ENCODE peak calls at places on chromosomes 12 and 14, in six cellular contexts. One of them, this sample, is unnamed.

GRCh38 chr12:71763682-71764379 is 9.2 kb downstream of the RAB21 start:
- DNase-seq in breast epithelium: no peak
- DNase-seq in choroid plexus epithelial cell: peak
- DNase-seq in psoas muscle: no peak
- DNase-seq in HFF-Myc: no peak
- DNase-seq in progenitor cell of endocrine pancreas: no peak
- DNase-seq in this sample: no peak

GRCh38 chr12:90203556-90203955 is 494.9 kb upstream of the ATP2B1 start:
- DNase-seq in breast epithelium: no peak
- DNase-seq in choroid plexus epithelial cell: no peak
- DNase-seq in psoas muscle: no peak
- DNase-seq in HFF-Myc: no peak
- DNase-seq in progenitor cell of endocrine pancreas: no peak
- DNase-seq in this sample: no peak

GRCh38 chr14:102694530-102695171 is 82.6 kb upstream of the TRAF3 start:
- DNase-seq in breast epithelium: peak
- DNase-seq in choroid plexus epithelial cell: peak
- DNase-seq in psoas muscle: no peak
- DNase-seq in HFF-Myc: peak
- DNase-seq in progenitor cell of endocrine pancreas: peak
- DNase-seq in this sample: peak

GRCh38 chr12:106227641-106228319 is 20.0 kb downstream of the CKAP4 start:
- DNase-seq in breast epithelium: no peak
- DNase-seq in choroid plexus epithelial cell: peak
- DNase-seq in psoas muscle: no peak
- DNase-seq in HFF-Myc: no peak
- DNase-seq in progenitor cell of endocrine pancreas: no peak
- DNase-seq in this sample: no peak

GRCh38 chr14:100067481-100067880 is 2.3 kb downstream of the EVL start:
- DNase-seq in breast epithelium: no peak
- DNase-seq in choroid plexus epithelial cell: no peak
- DNase-seq in psoas muscle: no peak
- DNase-seq in HFF-Myc: no peak
- DNase-seq in progenitor cell of endocrine pancreas: no peak
- DNase-seq in this sample: no peak

GRCh38 chr12:55829967-55830600 is 697 bp upstream of the DNAJC14 start:
- DNase-seq in breast epithelium: no peak
- DNase-seq in choroid plexus epithelial cell: no peak
- DNase-seq in psoas muscle: peak
- DNase-seq in HFF-Myc: no peak
- DNase-seq in progenitor cell of endocrine pancreas: peak
- DNase-seq in this sample: no peak

GRCh38 chr12:11545438-11546330 is 103.8 kb upstream of the ETV6 start:
- DNase-seq in breast epithelium: no peak
- DNase-seq in choroid plexus epithelial cell: no peak
- DNase-seq in psoas muscle: no peak
- DNase-seq in HFF-Myc: no peak
- DNase-seq in progenitor cell of endocrine pancreas: no peak
- DNase-seq in this sample: no peak

GRCh38 chr12:4434299-4434698 is 11.3 kb downstream of the FGF6 start:
- DNase-seq in breast epithelium: no peak
- DNase-seq in choroid plexus epithelial cell: no peak
- DNase-seq in psoas muscle: no peak
- DNase-seq in HFF-Myc: no peak
- DNase-seq in progenitor cell of endocrine pancreas: peak
- DNase-seq in this sample: no peak

GRCh38 chr12:53696285-53696654 is 20.4 kb upstream of the ATP5MC2 start:
- DNase-seq in breast epithelium: peak
- DNase-seq in choroid plexus epithelial cell: peak
- DNase-seq in psoas muscle: no peak
- DNase-seq in HFF-Myc: peak
- DNase-seq in progenitor cell of endocrine pancreas: peak
- DNase-seq in this sample: no peak

GRCh38 chr12:2797721-2798418 is 3.1 kb downstream of the FKBP4 start:
- DNase-seq in breast epithelium: no peak
- DNase-seq in choroid plexus epithelial cell: peak
- DNase-seq in psoas muscle: no peak
- DNase-seq in HFF-Myc: no peak
- DNase-seq in progenitor cell of endocrine pancreas: no peak
- DNase-seq in this sample: no peak
- TF ChIP-seq CTCF in breast epithelium: no peak
- TF ChIP-seq CTCF in choroid plexus epithelial cell: peak
- TF ChIP-seq CTCF in psoas muscle: no peak
- TF ChIP-seq CTCF in HFF-Myc: no peak
- TF ChIP-seq CTCF in progenitor cell of endocrine pancreas: no peak
- TF ChIP-seq CTCF in this sample: no peak

GRCh38 chr12:132218915-132219314 is 74.7 kb downstream of the NOC4L start:
- DNase-seq in breast epithelium: no peak
- DNase-seq in choroid plexus epithelial cell: peak
- DNase-seq in psoas muscle: no peak
- DNase-seq in HFF-Myc: no peak
- DNase-seq in progenitor cell of endocrine pancreas: no peak
- DNase-seq in this sample: no peak
- TF ChIP-seq CTCF in breast epithelium: peak
- TF ChIP-seq CTCF in choroid plexus epithelial cell: peak
- TF ChIP-seq CTCF in psoas muscle: peak
- TF ChIP-seq CTCF in HFF-Myc: peak
- TF ChIP-seq CTCF in progenitor cell of endocrine pancreas: peak
- TF ChIP-seq CTCF in this sample: no peak

DNA sequence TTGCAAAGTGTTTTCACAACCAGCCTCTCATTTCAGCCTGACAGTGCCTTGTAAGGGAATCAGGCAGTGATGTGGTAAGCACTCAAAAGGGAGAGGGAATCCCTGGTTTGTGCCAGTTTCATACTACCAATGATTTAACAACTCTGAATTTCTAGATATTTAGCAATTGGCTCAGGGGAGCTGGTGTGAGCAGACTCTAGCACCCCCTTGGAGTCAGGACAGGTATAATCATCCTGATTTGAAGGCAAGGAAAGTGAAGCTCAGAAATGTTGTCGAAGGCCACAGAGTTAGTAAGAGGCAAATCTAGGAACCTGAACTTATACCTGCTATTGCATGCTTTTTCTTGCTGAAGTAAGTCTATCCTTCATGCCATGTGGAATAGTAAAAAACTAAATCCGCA is 63.1 kb upstream of the DACT1 start:
- DNase-seq in breast epithelium: no peak
- DNase-seq in choroid plexus epithelial cell: peak
- DNase-seq in psoas muscle: no peak
- DNase-seq in HFF-Myc: no peak
- DNase-seq in progenitor cell of endocrine pancreas: no peak
- DNase-seq in this sample: no peak
- TF ChIP-seq CTCF in breast epithelium: no peak
- TF ChIP-seq CTCF in choroid plexus epithelial cell: peak
- TF ChIP-seq CTCF in psoas muscle: no peak
- TF ChIP-seq CTCF in HFF-Myc: peak
- TF ChIP-seq CTCF in progenitor cell of endocrine pancreas: peak
- TF ChIP-seq CTCF in this sample: no peak

GRCh38 chr14:52043690-52044089 is 25.2 kb downstream of the NID2 start:
- DNase-seq in breast epithelium: no peak
- DNase-seq in choroid plexus epithelial cell: peak
- DNase-seq in psoas muscle: no peak
- DNase-seq in HFF-Myc: no peak
- DNase-seq in progenitor cell of endocrine pancreas: peak
- DNase-seq in this sample: no peak
- TF ChIP-seq CTCF in breast epithelium: no peak
- TF ChIP-seq CTCF in choroid plexus epithelial cell: peak
- TF ChIP-seq CTCF in psoas muscle: peak
- TF ChIP-seq CTCF in HFF-Myc: peak
- TF ChIP-seq CTCF in progenitor cell of endocrine pancreas: peak
- TF ChIP-seq CTCF in this sample: no peak

GRCh38 chr12:104503191-104503590 is 46.4 kb downstream of the CHST11 start:
- DNase-seq in breast epithelium: no peak
- DNase-seq in choroid plexus epithelial cell: no peak
- DNase-seq in psoas muscle: no peak
- DNase-seq in HFF-Myc: no peak
- DNase-seq in progenitor cell of endocrine pancreas: no peak
- DNase-seq in this sample: no peak
- TF ChIP-seq CTCF in breast epithelium: no peak
- TF ChIP-seq CTCF in choroid plexus epithelial cell: no peak
- TF ChIP-seq CTCF in psoas muscle: no peak
- TF ChIP-seq CTCF in HFF-Myc: no peak
- TF ChIP-seq CTCF in progenitor cell of endocrine pancreas: no peak
- TF ChIP-seq CTCF in this sample: no peak

GRCh38 chr14:76267322-76268012 is 108.5 kb upstream of the ESRRB start:
- DNase-seq in breast epithelium: peak
- DNase-seq in choroid plexus epithelial cell: peak
- DNase-seq in psoas muscle: peak
- DNase-seq in HFF-Myc: no peak
- DNase-seq in progenitor cell of endocrine pancreas: peak
- DNase-seq in this sample: peak
- TF ChIP-seq CTCF in breast epithelium: peak
- TF ChIP-seq CTCF in choroid plexus epithelial cell: peak
- TF ChIP-seq CTCF in psoas muscle: peak
- TF ChIP-seq CTCF in HFF-Myc: no peak
- TF ChIP-seq CTCF in progenitor cell of endocrine pancreas: peak
- TF ChIP-seq CTCF in this sample: no peak

GRCh38 chr12:116773276-116773731 is 35.2 kb downstream of the RNFT2 start:
- DNase-seq in breast epithelium: no peak
- DNase-seq in choroid plexus epithelial cell: peak
- DNase-seq in psoas muscle: no peak
- DNase-seq in HFF-Myc: no peak
- DNase-seq in progenitor cell of endocrine pancreas: no peak
- DNase-seq in this sample: no peak
- TF ChIP-seq CTCF in breast epithelium: no peak
- TF ChIP-seq CTCF in choroid plexus epithelial cell: peak
- TF ChIP-seq CTCF in psoas muscle: no peak
- TF ChIP-seq CTCF in HFF-Myc: no peak
- TF ChIP-seq CTCF in progenitor cell of endocrine pancreas: no peak
- TF ChIP-seq CTCF in this sample: no peak

GRCh38 chr12:32134144-32134888 is 27.7 kb downstream of the BICD1 start:
- DNase-seq in breast epithelium: no peak
- DNase-seq in choroid plexus epithelial cell: peak
- DNase-seq in psoas muscle: no peak
- DNase-seq in HFF-Myc: no peak
- DNase-seq in progenitor cell of endocrine pancreas: no peak
- DNase-seq in this sample: no peak
- TF ChIP-seq CTCF in breast epithelium: no peak
- TF ChIP-seq CTCF in choroid plexus epithelial cell: peak
- TF ChIP-seq CTCF in psoas muscle: no peak
- TF ChIP-seq CTCF in HFF-Myc: no peak
- TF ChIP-seq CTCF in progenitor cell of endocrine pancreas: no peak
- TF ChIP-seq CTCF in this sample: no peak

DNA sequence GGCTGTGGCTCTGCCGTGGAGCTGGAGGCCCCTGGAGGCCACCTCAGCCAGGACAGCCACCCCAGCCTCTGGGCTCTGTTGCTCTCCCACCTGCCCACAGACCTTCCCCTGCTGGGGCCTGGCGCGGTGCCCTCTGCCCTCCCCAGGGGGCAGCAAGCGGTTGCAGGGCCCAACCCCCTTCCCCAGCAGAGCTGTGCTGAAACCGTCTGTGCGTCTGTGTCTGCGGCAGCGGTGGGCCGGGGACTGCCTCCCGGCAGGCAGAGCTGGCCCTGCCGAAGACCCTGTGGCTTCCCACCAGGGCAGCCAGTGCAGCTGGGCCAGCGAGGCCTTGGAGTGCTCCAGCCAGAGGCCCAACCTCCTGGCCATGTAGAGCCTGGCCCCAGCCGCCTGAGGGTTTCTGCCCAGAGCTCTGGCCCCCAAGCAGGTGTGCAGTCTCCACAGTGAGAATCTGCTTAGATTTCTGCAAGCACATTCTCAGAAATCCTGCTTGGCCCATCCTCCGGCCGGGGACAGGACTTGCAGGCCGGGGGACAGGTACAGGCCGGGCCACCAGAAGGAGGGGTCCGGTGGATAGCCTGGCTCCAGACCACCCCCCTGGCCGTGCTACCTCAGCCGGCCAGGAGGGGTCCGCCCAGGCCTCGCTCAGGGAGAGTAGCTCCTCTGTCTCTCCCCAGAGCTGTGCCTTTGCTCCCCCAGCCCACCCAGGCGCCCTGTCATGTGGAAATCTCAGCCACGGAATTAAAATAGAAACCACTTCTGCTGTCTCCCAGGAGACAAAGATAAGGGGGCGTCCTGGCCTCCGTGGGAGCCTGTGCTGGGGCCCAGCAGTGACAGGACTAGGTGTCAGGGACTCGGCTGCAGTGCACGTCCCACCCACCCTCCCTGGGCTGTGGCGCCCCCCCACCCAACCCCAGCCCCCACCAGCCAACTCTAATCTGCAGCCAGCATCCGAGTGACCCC is 3.5 kb upstream of the CRIP2 start:
- DNase-seq in breast epithelium: no peak
- DNase-seq in choroid plexus epithelial cell: no peak
- DNase-seq in psoas muscle: no peak
- DNase-seq in HFF-Myc: no peak
- DNase-seq in progenitor cell of endocrine pancreas: no peak
- DNase-seq in this sample: no peak
- TF ChIP-seq CTCF in breast epithelium: no peak
- TF ChIP-seq CTCF in choroid plexus epithelial cell: peak
- TF ChIP-seq CTCF in psoas muscle: no peak
- TF ChIP-seq CTCF in HFF-Myc: no peak
- TF ChIP-seq CTCF in progenitor cell of endocrine pancreas: peak
- TF ChIP-seq CTCF in this sample: no peak

This sample was measured in omental fat pad.